ENCODE peak calls at places on chromosomes 12 and 14, in eight cellular contexts. Z is tibial nerve, O is GM12878, V is IMR-90, E is HCT116, L is heart left ventricle, J is A549, K is lower leg skin. C is an unnamed sample.
A peak's percentile ranks its signal among the peaks of the same experiment; 100 is the strongest.

GRCh38 chr14:102717211-102717610 is 60.0 kb upstream of the TRAF3 start:
- DNase-seq in Z (no peak), O (no peak), V (no peak), E (no peak), L (no peak), J (no peak), K (no peak), C (no peak)

GRCh38 chr14:48490756-48491155 is 815.4 kb upstream of the MDGA2 start:
- DNase-seq in Z (no peak), O (no peak), V (no peak), E (no peak), L (no peak), J (no peak), K (no peak), C (no peak)

GRCh38 chr12:122363782-122364181 is 58.7 kb downstream of the CLIP1 start:
- DNase-seq in Z (peak; percentile 52), O (no peak), V (no peak), E (no peak), L (no peak), J (no peak), K (peak; percentile 90), C (no peak)

GRCh38 chr12:54981796-54982195 is 2.8 kb downstream of the TESPA1 start:
- DNase-seq in Z (no peak), O (no peak), V (no peak), E (no peak), L (no peak), J (no peak), K (no peak), C (no peak)

GRCh38 chr12:30110970-30111586 is 327.3 kb upstream of the TMTC1 start:
- DNase-seq in Z (no peak), O (no peak), V (peak; percentile 27), E (no peak), L (no peak), J (no peak), K (no peak), C (no peak)

GRCh38 chr12:123949118-123949774 is 23.4 kb downstream of the CCDC92 start:
- DNase-seq in Z (no peak), O (no peak), V (no peak), E (no peak), L (no peak), J (no peak), K (peak; percentile 36), C (no peak)

GRCh38 chr12:56348776-56349175 is 10.1 kb downstream of the IL23A start:
- DNase-seq in Z (no peak), O (no peak), V (no peak), E (no peak), L (no peak), J (no peak), K (peak; percentile 25), C (no peak)

GRCh38 chr14:90796319-90796718 is 19.9 kb downstream of the TTC7B start:
- DNase-seq in Z (no peak), O (no peak), V (no peak), E (no peak), L (peak; percentile 55), J (no peak), K (no peak), C (no peak)

GRCh38 chr14:89388853-89389252 is 28.2 kb downstream of the FOXN3 start:
- DNase-seq in Z (no peak), O (no peak), V (peak; percentile 43), E (no peak), L (peak; percentile 39), J (no peak), K (peak; percentile 70), C (no peak)

GRCh38 chr12:6827982-6828670 is at the start of gene P3H3:
- DNase-seq in Z (no peak), O (no peak), V (peak; percentile 47), E (no peak), L (peak; percentile 51), J (peak; percentile 60), K (peak; percentile 87), C (no peak)

GRCh38 chr12:57793920-57794319 is 11.3 kb downstream of the TSFM start:
- DNase-seq in Z (no peak), O (no peak), V (peak; percentile 90), E (no peak), L (no peak), J (no peak), K (no peak), C (no peak)

GRCh38 chr14:39423793-39424192 is 8.4 kb downstream of the FBXO33 start:
- DNase-seq in Z (no peak), O (no peak), V (no peak), E (no peak), L (no peak), J (no peak), K (no peak), C (no peak)

GRCh38 chr12:78403681-78404080 is 460.9 kb upstream of the SYT1 start:
- DNase-seq in Z (no peak), O (no peak), V (peak; percentile 40), E (no peak), L (no peak), J (no peak), K (no peak), C (no peak)

GRCh38 chr12:128940974-128941373 is 87.7 kb downstream of the GLT1D1 start:
- DNase-seq in Z (no peak), O (no peak), V (no peak), E (no peak), L (no peak), J (peak; percentile 16), K (peak; percentile 34), C (no peak)

GRCh38 chr14:52370406-52370911 is 56.3 kb downstream of the PTGER2 start:
- DNase-seq in Z (no peak), O (no peak), V (no peak), E (no peak), L (no peak), J (no peak), K (no peak), C (no peak)

GRCh38 chr14:90061849-90062794 is at the start of gene KCNK13:
- DNase-seq in Z (no peak), O (no peak), V (no peak), E (no peak), L (peak; percentile 31), J (peak; percentile 14), K (peak; percentile 80), C (no peak)

GRCh38 chr12:19525236-19525635 is 85.9 kb downstream of the AEBP2 start:
- DNase-seq in Z (no peak), O (no peak), V (no peak), E (no peak), L (no peak), J (no peak), K (no peak), C (no peak)
- H3K4me3 ChIP-seq in Z (no peak overlapping the region), O (no peak overlapping the region), V (no peak overlapping the region), E (no peak overlapping the region), L (no peak overlapping the region), J (no peak overlapping the region), K (no peak overlapping the region), C (no peak overlapping the region)

DNA sequence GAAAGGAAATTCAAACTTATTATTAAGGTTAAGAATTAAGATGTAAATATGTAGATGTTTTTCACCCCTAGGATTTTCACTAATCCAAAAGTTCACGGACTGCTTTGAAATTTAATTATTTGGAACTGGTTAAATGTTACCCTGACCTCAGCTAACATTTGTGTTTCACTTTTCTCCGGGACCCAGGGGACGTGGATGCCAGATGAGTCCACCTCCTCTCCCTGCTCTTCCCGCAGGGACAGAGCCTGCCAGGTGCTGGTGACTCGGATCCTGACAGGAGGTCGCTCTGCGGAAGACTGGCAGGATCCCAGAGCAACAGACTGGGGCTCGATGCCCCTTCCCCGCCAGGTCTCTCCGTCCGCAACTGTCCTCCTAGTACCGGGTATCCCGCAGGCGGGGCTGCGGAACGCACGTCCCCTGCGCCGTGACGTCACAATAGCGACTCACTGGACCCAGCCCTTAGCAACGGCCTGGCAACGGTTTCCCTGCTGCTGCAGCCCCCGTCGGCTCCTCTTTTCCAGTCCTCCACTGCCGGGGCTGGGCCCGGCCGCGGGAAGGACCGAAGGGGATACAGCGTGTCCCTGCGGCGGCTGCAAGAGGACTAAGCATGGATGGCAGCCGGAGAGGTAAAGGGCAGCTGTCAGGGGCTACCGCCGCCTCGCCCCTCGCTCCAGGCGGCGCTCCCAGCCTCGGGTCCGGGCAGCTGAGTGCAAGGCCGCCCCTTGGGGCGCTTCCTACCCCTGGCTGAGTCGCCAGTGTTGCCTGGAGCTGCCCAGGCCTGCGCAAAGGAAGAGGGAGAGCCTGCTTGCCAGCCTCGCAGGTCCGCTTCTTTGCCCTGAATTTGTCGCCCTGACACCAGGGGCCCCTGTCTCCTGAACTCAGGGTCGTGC is at the start of gene SPATA7:
- DNase-seq in Z (peak; percentile 91), O (peak; percentile 25), V (peak; percentile 89), E (peak; percentile 73), L (peak; percentile 97), J (peak; percentile 86), K (peak; percentile 98), C (peak; percentile 26)
- TF ChIP-seq POLR2A in Z (peak; percentile 55), O (peak; percentile 83), V (peak; percentile 51), E (peak; percentile 73), L (no peak), J (peak; percentile 76), K (no peak), C (peak; percentile 63)

DNA sequence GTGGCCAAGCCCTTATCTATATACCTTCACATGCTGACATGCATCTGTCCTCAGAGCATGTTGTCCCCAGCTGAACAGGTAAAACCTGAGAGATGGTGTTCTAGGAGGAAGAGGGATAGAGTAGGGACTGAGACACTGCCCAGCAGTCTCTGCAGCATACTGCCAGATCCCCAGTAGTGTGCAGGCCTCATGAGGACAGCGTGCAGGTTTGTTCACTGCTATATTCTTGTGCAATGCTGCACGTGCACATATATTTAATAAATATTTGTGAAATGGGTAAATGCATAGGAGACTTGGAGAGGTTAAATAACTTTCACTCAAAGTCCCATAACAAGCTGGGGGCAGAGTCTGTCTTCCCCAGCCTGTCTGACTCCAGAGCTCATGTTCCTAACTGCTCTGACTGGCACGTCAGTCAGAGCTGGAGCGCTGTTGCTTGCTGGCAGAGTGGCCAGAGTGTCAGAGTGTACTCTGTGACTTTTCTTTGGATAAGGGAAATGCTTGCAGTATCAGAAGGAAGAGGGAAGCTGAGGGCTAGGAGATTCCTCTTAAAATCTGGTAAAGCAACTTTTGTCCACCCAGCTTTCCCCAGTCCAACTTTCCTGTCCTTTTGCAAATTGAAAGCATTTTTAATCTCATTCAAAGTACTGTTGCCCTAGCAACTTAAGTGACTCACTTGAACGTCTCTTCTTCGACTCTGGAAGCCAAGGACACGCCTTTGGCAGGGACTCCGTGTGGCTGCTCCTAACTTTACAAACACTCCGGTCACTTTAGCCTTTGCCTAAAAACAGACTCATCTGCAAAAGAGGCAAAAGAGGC is 14.9 kb upstream of the POLR3B start:
- DNase-seq in Z (peak; percentile 79), O (no peak), V (peak; percentile 75), E (no peak), L (peak; percentile 89), J (peak; percentile 44), K (peak; percentile 95), C (no peak)
- H3K4me3 ChIP-seq in Z (peak overlapping the region; percentile 22), O (no peak overlapping the region), V (peak overlapping the region; percentile 15), E (no peak overlapping the region), L (no peak overlapping the region), J (no peak overlapping the region), K (no peak overlapping the region), C (peak overlapping the region; percentile 28)

DNA sequence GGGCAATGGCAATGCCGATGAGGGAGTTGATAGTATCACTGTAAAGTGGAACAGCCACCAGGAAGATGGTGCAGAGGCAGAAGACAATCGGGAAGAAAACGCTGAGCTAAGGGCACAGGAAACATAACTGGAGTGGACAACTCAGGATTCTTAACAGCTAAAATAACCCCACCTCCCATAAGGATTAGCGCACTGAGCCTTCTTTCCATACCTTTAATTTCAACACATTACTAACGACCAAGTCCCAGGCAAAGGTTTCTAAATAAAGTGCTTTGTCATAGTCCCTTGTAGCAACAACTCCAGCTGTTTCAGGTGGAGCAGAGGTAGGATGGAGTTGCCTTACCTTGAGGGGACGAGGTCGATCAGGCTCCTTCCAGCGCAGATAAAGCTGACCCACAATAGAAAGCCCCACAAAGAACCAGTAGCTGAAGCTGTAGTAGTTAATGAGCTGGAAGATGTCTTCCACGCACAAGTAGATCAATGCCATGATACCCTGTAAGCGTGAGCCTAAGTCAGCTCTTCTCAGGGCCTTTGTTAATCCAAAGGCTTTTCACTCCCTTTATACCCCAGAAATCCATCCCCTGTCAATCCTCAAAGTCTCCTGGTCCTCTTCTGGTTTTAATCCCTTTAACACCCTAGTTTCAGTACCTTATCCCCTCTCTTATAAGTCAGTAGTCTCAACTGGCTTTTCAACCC is 7.7 kb downstream of the OXA1L start:
- DNase-seq in Z (no peak), O (no peak), V (no peak), E (no peak), L (no peak), J (no peak), K (peak; percentile 5), C (no peak)
- TF ChIP-seq POLR2A in Z (no peak), O (no peak), V (no peak), E (no peak), L (no peak), J (no peak), K (no peak), C (no peak)